ENCODE peak calls at places on chromosomes 1 and 21, in ten cellular contexts. X is stimulated activated CD4-positive, alpha-beta T cell treated with anti-CD3 and anti-CD28 coated beads, Interleukin-4, amount 100 ng/mL, for 24 hours; I is HT1080; G is kidney tubule cell; S is activated T-helper 1 cell treated with anti-CD3 and anti-CD28 coated beads, Interleukin-2, amount 50 U/mL, for 16 hours; H is fibroblast of gingiva; T is cerebellum; K is Panc1; N is fibroblast of the aortic adventitia; U is activated T-cell treated with anti-CD3 and anti-CD28 coated beads, Interleukin-2, amount 50 U/mL, for 72 hours. J is an unnamed sample.

GRCh38 chr1:64484651-64485050 is 14.7 kb downstream of the CACHD1 start:
- DNase-seq in I (no peak), S (no peak), H (peak), T (no peak), N (no peak), U (no peak), G (peak), X (no peak), K (peak), J (no peak)

GRCh38 chr1:225878282-225878681 is 3.9 kb downstream of the TMEM63A start:
- DNase-seq in H (no peak), N (no peak), T (no peak), U (no peak), I (no peak), G (no peak), X (no peak), K (no peak), S (no peak), J (no peak)

GRCh38 chr21:42400525-42400924 is 3.2 kb upstream of the UBASH3A start:
- DNase-seq in G (no peak), I (no peak), T (no peak), S (no peak), H (no peak), K (no peak), N (no peak), X (peak), U (no peak), J (no peak)

GRCh38 chr1:11286735-11287410 is 13.9 kb downstream of the UBIAD1 start:
- DNase-seq in I (no peak), X (no peak), K (no peak), T (no peak), G (peak), H (peak), S (no peak), N (peak), U (no peak), J (no peak)

GRCh38 chr1:27525296-27526271 is 35.6 kb upstream of the WASF2 start:
- DNase-seq in T (peak), I (peak), U (peak), G (no peak), X (peak), S (no peak), H (peak), K (no peak), N (peak), J (no peak)

GRCh38 chr1:35555601-35556477 is 1.4 kb downstream of the KIAA0319L start:
- DNase-seq in U (no peak), H (no peak), G (peak), K (no peak), X (peak), I (peak), T (no peak), S (no peak), N (peak), J (no peak)

GRCh38 chr1:217134857-217135568 is 411.8 kb upstream of the ESRRG start:
- DNase-seq in G (peak), U (no peak), I (no peak), H (no peak), S (no peak), T (no peak), N (peak), X (no peak), K (no peak), J (no peak)

GRCh38 chr1:180507826-180508724 is 5.7 kb upstream of the ACBD6 start:
- DNase-seq in H (peak), T (no peak), U (no peak), N (peak), I (no peak), S (no peak), G (no peak), X (no peak), K (no peak), J (no peak)

GRCh38 chr1:10852018-10852417 is 55.6 kb upstream of the CASZ1 start:
- DNase-seq in K (no peak), H (no peak), U (no peak), T (no peak), N (no peak), X (no peak), S (no peak), I (no peak), G (no peak), J (no peak)

GRCh38 chr1:1669468-1670440 is 10.9 kb upstream of the CDK11B start:
- DNase-seq in S (no peak), I (no peak), T (no peak), K (no peak), H (no peak), X (no peak), N (no peak), U (no peak), G (no peak), J (no peak)

GRCh38 chr1:109197163-109198042 is 16.3 kb upstream of the SARS1 start:
- DNase-seq in T (no peak), H (peak), X (peak), G (peak), K (peak), N (peak), U (peak), I (peak), S (no peak), J (no peak)

GRCh38 chr1:101960164-101960563 is 36.6 kb downstream of the OLFM3 start:
- DNase-seq in X (no peak), I (no peak), H (no peak), K (no peak), S (no peak), G (no peak), T (peak), U (no peak), N (no peak), J (no peak)

GRCh38 chr21:41957991-41958766 is 4.4 kb upstream of the C2CD2 start:
- DNase-seq in T (no peak), K (no peak), N (peak), U (no peak), X (no peak), H (peak), I (peak), S (no peak), G (peak), J (peak)

GRCh38 chr1:27398405-27399149 is 6.2 kb downstream of the GPR3 start:
- DNase-seq in K (no peak), I (no peak), S (no peak), T (no peak), G (no peak), U (no peak), N (no peak), H (no peak), X (no peak), J (no peak)

GRCh38 chr1:214537219-214537618 is 14.2 kb downstream of the PTPN14 start:
- DNase-seq in H (peak), N (no peak), T (no peak), S (no peak), G (peak), X (no peak), I (no peak), K (no peak), U (no peak), J (no peak)